ENCODE peak calls at places on chromosomes 11 and 22, in ten cellular contexts. J, Y, X, G, Q, L, T, E, V and U are unnamed samples.

GRCh38 chr11:8283510-8284272 is 20.0 kb upstream of the LMO1 start:
- DNase-seq in Y (no peak), L (no peak), X (no peak), T (no peak), E (no peak), J (peak; percentile 36), G (no peak), V (peak; percentile 76), Q (no peak), U (no peak)

GRCh38 chr11:46972343-46972742 is 35.8 kb downstream of the CSTPP1 start:
- DNase-seq in Q (no peak), X (no peak), Y (no peak), L (no peak), E (no peak), G (no peak), T (no peak), V (no peak), J (no peak), U (no peak)

GRCh38 chr11:8910662-8911039 is 338 bp upstream of the AKIP1 start:
- DNase-seq in E (no peak), X (no peak), G (no peak), Y (no peak), J (no peak), Q (no peak), L (no peak), T (no peak), V (no peak), U (no peak)

GRCh38 chr11:64268687-64269379 is 15.6 kb downstream of the BAD start:
- DNase-seq in J (peak; percentile 84), L (peak; percentile 26), G (peak; percentile 78), V (peak; percentile 94), E (peak; percentile 89), T (peak; percentile 79), Y (peak; percentile 26), Q (no peak), X (peak; percentile 48), U (peak; percentile 29)

GRCh38 chr11:81002374-81002773 is 1561.5 kb upstream of the TENM4 start:
- DNase-seq in L (no peak), J (no peak), Y (no peak), G (no peak), Q (no peak), X (no peak), E (no peak), V (no peak), T (no peak), U (no peak)

GRCh38 chr11:125892071-125892470 is 4.6 kb downstream of the HYLS1 start:
- DNase-seq in T (no peak), X (peak; percentile 75), V (no peak), E (no peak), Q (no peak), L (peak; percentile 39), G (peak; percentile 78), Y (no peak), J (no peak), U (no peak)

GRCh38 chr22:36197065-36197440 is 4.6 kb downstream of the APOL4 start:
- DNase-seq in X (peak; percentile 70), J (no peak), V (no peak), Q (no peak), T (peak; percentile 62), G (peak; percentile 77), E (no peak), Y (no peak), L (peak; percentile 43), U (peak; percentile 29)

GRCh38 chr11:118290923-118291322 is 13.6 kb upstream of the CD3E start:
- DNase-seq in L (no peak), G (peak; percentile 57), V (no peak), E (peak; percentile 87), J (no peak), Y (no peak), T (peak; percentile 33), X (no peak), Q (no peak), U (no peak)

GRCh38 chr11:75326439-75326810 is 25.0 kb downstream of the ARRB1 start:
- DNase-seq in Y (no peak), J (no peak), Q (no peak), X (no peak), E (no peak), L (no peak), T (peak; percentile 30), G (no peak), V (no peak), U (no peak)

GRCh38 chr11:130762342-130763037 is 153.8 kb downstream of the SNX19 start:
- DNase-seq in L (no peak), X (no peak), V (no peak), E (peak; percentile 41), T (peak; percentile 69), G (no peak), Q (no peak), J (peak; percentile 57), Y (no peak), U (no peak)

GRCh38 chr11:46664612-46665011 is 35.8 kb downstream of the ARHGAP1 start:
- DNase-seq in J (no peak), Y (no peak), L (no peak), X (no peak), E (no peak), T (no peak), Q (no peak), V (no peak), G (no peak), U (no peak)

GRCh38 chr22:40176921-40177737 is 596 bp upstream of the TNRC6B start:
- DNase-seq in Q (peak; percentile 39), Y (peak; percentile 47), G (peak; percentile 76), J (no peak), T (peak; percentile 75), X (peak; percentile 71), E (peak; percentile 91), L (peak; percentile 69), V (peak; percentile 78), U (peak; percentile 34)

GRCh38 chr22:43996170-43996980 is 27.7 kb upstream of the PARVB start:
- DNase-seq in Q (peak; percentile 56), J (peak; percentile 83), G (no peak), L (no peak), E (peak; percentile 91), V (peak; percentile 94), Y (peak; percentile 51), X (no peak), T (no peak), U (no peak)

GRCh38 chr11:60711316-60711715 is 11.9 kb downstream of the MS4A8 start:
- DNase-seq in E (no peak), X (no peak), V (no peak), J (no peak), Q (no peak), G (no peak), T (no peak), Y (no peak), L (no peak), U (no peak)

GRCh38 chr11:66012371-66012945 is 650 bp downstream of the CST6 start:
- DNase-seq in L (no peak), Q (no peak), T (no peak), Y (no peak), G (no peak), V (no peak), J (no peak), E (no peak), X (no peak), U (no peak)